ENCODE peak calls at places on chromosomes 2 and 18, in nine cellular contexts. K is NCI-H524 treated with DMSO at 0.1 percent for 48 hours; X is OCI-M1; J is memory B cell; R is activated CD4-positive, alpha-beta T cell treated with anti-CD3 and anti-CD28 coated beads, Interleukin-2, amount 10 ng/mL, durations not matched to agents 7 days and 5 days; A is T-helper 2 cell; B is hypothalamus; E is mesothelial cell of epicardium; F is right cardiac atrium. M is an unnamed sample.
A peak's percentile ranks its signal among the peaks of the same experiment; 100 is the strongest.

GRCh38 chr2:206442854-206443734 is at the start of gene ADAM23:
- DNase-seq in K (no peak), X (no peak), J (peak; percentile 32), R (peak; percentile 47), A (no peak), B (peak; percentile 89), E (peak; percentile 33), F (peak; percentile 79), M (no peak)

GRCh38 chr2:189580267-189580661 is 322 bp downstream of the SLC40A1 start:
- DNase-seq in K (no peak), X (peak; percentile 83), J (no peak), R (peak; percentile 21), A (no peak), B (no peak), E (no peak), F (peak; percentile 72), M (no peak)

GRCh38 chr2:54575379-54575888 is 119.3 kb downstream of the SPTBN1 start:
- DNase-seq in K (no peak), X (no peak), J (no peak), R (no peak), A (no peak), B (no peak), E (no peak), F (no peak), M (no peak)

GRCh38 chr2:131094655-131095281 is 1.5 kb upstream of the FAM168B start:
- DNase-seq in K (no peak), X (no peak), J (no peak), R (no peak), A (no peak), B (no peak), E (no peak), F (no peak), M (no peak)

GRCh38 chr2:202377308-202377736 is 1.2 kb downstream of the BMPR2 start:
- DNase-seq in K (no peak), X (peak; percentile 46), J (no peak), R (no peak), A (no peak), B (peak; percentile 46), E (no peak), F (peak; percentile 78), M (no peak)

GRCh38 chr18:46281185-46282176 is 177.3 kb downstream of the HAUS1 start:
- DNase-seq in K (no peak), X (peak; percentile 82), J (peak; percentile 50), R (peak; percentile 64), A (peak; percentile 13), B (peak; percentile 50), E (peak; percentile 40), F (peak; percentile 87), M (peak; percentile 47)

GRCh38 chr2:63050916-63051794 is 525 bp downstream of the OTX1 start:
- DNase-seq in K (no peak), X (no peak), J (peak; percentile 38), R (no peak), A (no peak), B (no peak), E (no peak), F (no peak), M (peak; percentile 39)

GRCh38 chr2:191350826-191351225 is 105.6 kb downstream of the MYO1B start:
- DNase-seq in K (no peak), X (peak; percentile 5), J (no peak), R (no peak), A (no peak), B (no peak), E (no peak), F (no peak), M (no peak)

GRCh38 chr2:113102133-113102532 is 25.3 kb upstream of the IL1RN start:
- DNase-seq in K (no peak), X (no peak), J (no peak), R (no peak), A (no peak), B (no peak), E (no peak), F (no peak), M (no peak)

GRCh38 chr2:85915606-85916303 is 27.0 kb upstream of the ST3GAL5 start:
- DNase-seq in K (no peak), X (no peak), J (no peak), R (no peak), A (no peak), B (no peak), E (no peak), F (no peak), M (no peak)

M was measured in GDM1.